ENCODE peak calls at places on chromosomes 5 and 9, in ten cellular contexts. O is Right ventricle myocardium superior; U is head of caudate nucleus; A is activated T-cell treated with anti-CD3 and anti-CD28 coated beads, Interleukin-2, amount 50 U/mL, for 48 hours; B is sciatic nerve; K is left ventricle myocardium inferior; Q is lower leg skin; X is SIG-M5; D is colonic mucosa; T is astrocyte of the spinal cord. L is an unnamed sample.
A peak's percentile ranks its signal among the peaks of the same experiment; 100 is the strongest.

GRCh38 chr9:110626109-110626829 is 42.3 kb upstream of the MUSK start:
- DNase-seq in O (no peak), U (no peak), A (peak; percentile 36), B (no peak), K (no peak), Q (no peak), X (no peak), D (no peak), T (peak; percentile 84), L (no peak)

GRCh38 chr5:9318031-9318430 is 227.8 kb downstream of the SEMA5A start:
- DNase-seq in O (no peak), U (no peak), A (no peak), B (no peak), K (no peak), Q (no peak), X (no peak), D (no peak), T (no peak), L (no peak)

GRCh38 chr5:80136751-80137272 is 101.7 kb downstream of the THBS4 start:
- DNase-seq in O (no peak), U (no peak), A (peak; percentile 28), B (no peak), K (no peak), Q (peak; percentile 28), X (no peak), D (no peak), T (no peak), L (no peak)

GRCh38 chr5:150121448-150122157 is 34.0 kb downstream of the PDGFRB start:
- DNase-seq in O (no peak), U (no peak), A (no peak), B (peak; percentile 51), K (no peak), Q (peak; percentile 77), X (no peak), D (no peak), T (no peak), L (no peak)

GRCh38 chr5:67462150-67462549 is 265.6 kb upstream of the CD180 start:
- DNase-seq in O (no peak), U (no peak), A (no peak), B (no peak), K (no peak), Q (no peak), X (no peak), D (no peak), T (no peak), L (no peak)

GRCh38 chr9:5263568-5264218 is 32.5 kb downstream of the INSL4 start:
- DNase-seq in O (no peak), U (no peak), A (no peak), B (no peak), K (no peak), Q (no peak), X (no peak), D (no peak), T (peak; percentile 9), L (peak; percentile 11)

GRCh38 chr5:115816226-115817042 is at the start of gene CDO1:
- DNase-seq in O (peak; percentile 72), U (peak; percentile 87), A (peak; percentile 44), B (peak; percentile 87), K (peak; percentile 58), Q (peak; percentile 86), X (no peak), D (no peak), T (peak; percentile 77), L (peak; percentile 61)

GRCh38 chr5:142486581-142486980 is 161.8 kb upstream of the SPRY4 start:
- DNase-seq in O (no peak), U (no peak), A (no peak), B (no peak), K (no peak), Q (no peak), X (no peak), D (no peak), T (no peak), L (no peak)

GRCh38 chr5:68440255-68440654 is 224.7 kb downstream of the PIK3R1 start:
- DNase-seq in O (no peak), U (no peak), A (no peak), B (no peak), K (no peak), Q (no peak), X (no peak), D (no peak), T (no peak), L (no peak)

GRCh38 chr5:56456002-56456401 is 222.9 kb upstream of the ANKRD55 start:
- DNase-seq in O (no peak), U (no peak), A (no peak), B (no peak), K (no peak), Q (no peak), X (no peak), D (no peak), T (no peak), L (no peak)

GRCh38 chr9:36396985-36397384 is 3.1 kb downstream of the RNF38 start:
- DNase-seq in O (no peak), U (no peak), A (no peak), B (no peak), K (no peak), Q (no peak), X (no peak), D (no peak), T (no peak), L (no peak)

GRCh38 chr9:136665111-136665703 is 2.5 kb downstream of the EGFL7 start:
- DNase-seq in O (no peak), U (no peak), A (no peak), B (no peak), K (no peak), Q (no peak), X (no peak), D (no peak), T (no peak), L (no peak)

GRCh38 chr9:23524607-23525155 is 301.4 kb downstream of the ELAVL2 start:
- DNase-seq in O (no peak), U (no peak), A (no peak), B (no peak), K (no peak), Q (no peak), X (no peak), D (no peak), T (peak; percentile 65), L (no peak)

GRCh38 chr5:173968154-173968553 is 20.8 kb upstream of the C5orf47 start:
- DNase-seq in O (no peak), U (no peak), A (no peak), B (no peak), K (no peak), Q (no peak), X (no peak), D (no peak), T (no peak), L (no peak)

GRCh38 chr9:131733601-131734061 is 6.2 kb downstream of the RAPGEF1 start:
- DNase-seq in O (no peak), U (no peak), A (peak; percentile 71), B (no peak), K (no peak), Q (no peak), X (peak; percentile 49), D (peak; percentile 64), T (peak; percentile 97), L (no peak)

GRCh38 chr5:72478684-72479083 is 28.5 kb downstream of the ZNF366 start:
- DNase-seq in O (no peak), U (peak; percentile 11), A (no peak), B (no peak), K (no peak), Q (no peak), X (no peak), D (no peak), T (no peak), L (peak; percentile 49)

GRCh38 chr5:160188968-160189319 is 40.4 kb upstream of the FABP6 start:
- DNase-seq in O (no peak), U (no peak), A (no peak), B (no peak), K (no peak), Q (no peak), X (no peak), D (no peak), T (no peak), L (no peak)

GRCh38 chr9:114616684-114617520 is 5.8 kb downstream of the TMEM268 start:
- DNase-seq in O (peak; percentile 84), U (peak; percentile 28), A (no peak), B (peak; percentile 84), K (peak; percentile 67), Q (peak; percentile 93), X (no peak), D (peak; percentile 60), T (no peak), L (peak; percentile 66)

GRCh38 chr9:16136961-16137360 is 584.1 kb downstream of the CCDC171 start:
- DNase-seq in O (no peak), U (no peak), A (no peak), B (peak; percentile 72), K (peak; percentile 46), Q (no peak), X (no peak), D (no peak), T (peak; percentile 88), L (no peak)

GRCh38 chr5:38622723-38623129 is 66.3 kb upstream of the LIFR start:
- DNase-seq in O (no peak), U (no peak), A (no peak), B (no peak), K (no peak), Q (no peak), X (no peak), D (no peak), T (no peak), L (no peak)

GRCh38 chr5:79396265-79396664 is 117.7 kb downstream of the HOMER1 start:
- DNase-seq in O (no peak), U (peak; percentile 11), A (no peak), B (no peak), K (no peak), Q (no peak), X (no peak), D (no peak), T (peak; percentile 5), L (no peak)

GRCh38 chr9:2053883-2054845 is 39.0 kb downstream of the SMARCA2 start:
- DNase-seq in O (no peak), U (peak; percentile 63), A (peak; percentile 64), B (no peak), K (no peak), Q (no peak), X (no peak), D (peak; percentile 23), T (peak; percentile 90), L (peak; percentile 85)

GRCh38 chr5:111782171-111782570 is 25.2 kb upstream of the NREP start:
- DNase-seq in O (no peak), U (no peak), A (no peak), B (no peak), K (no peak), Q (no peak), X (no peak), D (no peak), T (peak; percentile 14), L (no peak)

GRCh38 chr9:106869458-106869857 is 6.5 kb downstream of the ZNF462 start:
- DNase-seq in O (no peak), U (no peak), A (no peak), B (no peak), K (no peak), Q (no peak), X (no peak), D (no peak), T (peak; percentile 66), L (peak; percentile 43)

GRCh38 chr9:70412678-70413426 is 1.6 kb downstream of the KLF9 start:
- DNase-seq in O (peak; percentile 94), U (peak; percentile 82), A (no peak), B (peak; percentile 92), K (peak; percentile 90), Q (peak; percentile 97), X (no peak), D (peak; percentile 82), T (peak; percentile 79), L (peak; percentile 71)